ENCODE peak calls at places on chromosomes 5 and 9, in five cellular contexts. One of them, this sample, is unnamed.

GRCh38 chr5:53355316-53355715 is 125.1 kb upstream of the FST start:
- DNase-seq in GM10248: no peak
- DNase-seq in neural crest cell: no peak
- DNase-seq in ovary: no peak
- DNase-seq in A549: no peak
- DNase-seq in this sample: no peak

GRCh38 chr5:19928556-19929421 is 59.2 kb downstream of the CDH18 start:
- DNase-seq in GM10248: no peak
- DNase-seq in neural crest cell: no peak
- DNase-seq in ovary: no peak
- DNase-seq in A549: peak
- DNase-seq in this sample: no peak

GRCh38 chr5:7186818-7187217 is 209.1 kb upstream of the ADCY2 start:
- DNase-seq in GM10248: no peak
- DNase-seq in neural crest cell: no peak
- DNase-seq in ovary: no peak
- DNase-seq in A549: no peak
- DNase-seq in this sample: no peak

GRCh38 chr5:178228609-178229008 is 4.0 kb downstream of the PHYKPL start:
- DNase-seq in GM10248: no peak
- DNase-seq in neural crest cell: no peak
- DNase-seq in ovary: no peak
- DNase-seq in A549: no peak
- DNase-seq in this sample: no peak

GRCh38 chr9:135468866-135469521 is 10.6 kb upstream of the PPP1R26 start:
- DNase-seq in GM10248: no peak
- DNase-seq in neural crest cell: no peak
- DNase-seq in ovary: no peak
- DNase-seq in A549: no peak
- DNase-seq in this sample: no peak

GRCh38 chr5:159216454-159216853 is 7.1 kb upstream of the RNF145 start:
- DNase-seq in GM10248: no peak
- DNase-seq in neural crest cell: no peak
- DNase-seq in ovary: no peak
- DNase-seq in A549: no peak
- DNase-seq in this sample: no peak

GRCh38 chr5:138466900-138467710 is 1.8 kb downstream of the EGR1 start:
- DNase-seq in GM10248: no peak
- DNase-seq in neural crest cell: no peak
- DNase-seq in ovary: peak
- DNase-seq in A549: peak
- DNase-seq in this sample: no peak

GRCh38 chr9:29976981-29977380 is 2403.7 kb upstream of the C9orf72 start:
- DNase-seq in GM10248: no peak
- DNase-seq in neural crest cell: no peak
- DNase-seq in ovary: no peak
- DNase-seq in A549: no peak
- DNase-seq in this sample: no peak

GRCh38 chr5:82707741-82708140 is 369.5 kb downstream of the TMEM167A start:
- DNase-seq in GM10248: no peak
- DNase-seq in neural crest cell: no peak
- DNase-seq in ovary: no peak
- DNase-seq in A549: no peak
- DNase-seq in this sample: no peak

GRCh38 chr9:12698986-12699385 is 5.8 kb downstream of the TYRP1 start:
- DNase-seq in GM10248: no peak
- DNase-seq in neural crest cell: no peak
- DNase-seq in ovary: no peak
- DNase-seq in A549: no peak
- DNase-seq in this sample: no peak

GRCh38 chr5:169168288-169168687 is 132.7 kb downstream of the SLIT3 start:
- DNase-seq in GM10248: no peak
- DNase-seq in neural crest cell: no peak
- DNase-seq in ovary: no peak
- DNase-seq in A549: no peak
- DNase-seq in this sample: no peak

GRCh38 chr9:71518045-71518888 is 250.0 kb downstream of the CEMIP2 start:
- DNase-seq in GM10248: no peak
- DNase-seq in neural crest cell: no peak
- DNase-seq in ovary: no peak
- DNase-seq in A549: no peak
- DNase-seq in this sample: no peak

GRCh38 chr5:90037646-90038045 is 371.9 kb downstream of the CETN3 start:
- DNase-seq in GM10248: no peak
- DNase-seq in neural crest cell: no peak
- DNase-seq in ovary: no peak
- DNase-seq in A549: no peak
- DNase-seq in this sample: no peak

GRCh38 chr5:111685969-111686368 is 71.0 kb downstream of the NREP start:
- DNase-seq in GM10248: no peak
- DNase-seq in neural crest cell: no peak
- DNase-seq in ovary: no peak
- DNase-seq in A549: peak
- DNase-seq in this sample: no peak

GRCh38 chr5:120139039-120139438 is 325.1 kb upstream of the PRR16 start:
- DNase-seq in GM10248: no peak
- DNase-seq in neural crest cell: no peak
- DNase-seq in ovary: no peak
- DNase-seq in A549: peak
- DNase-seq in this sample: no peak

GRCh38 chr5:127875235-127876021 is 172.2 kb downstream of the CCDC192 start:
- DNase-seq in GM10248: peak
- DNase-seq in neural crest cell: peak
- DNase-seq in ovary: no peak
- DNase-seq in A549: peak
- DNase-seq in this sample: peak
- TF ChIP-seq CTCF in GM10248: peak
- TF ChIP-seq CTCF in neural crest cell: peak
- TF ChIP-seq CTCF in ovary: no peak
- TF ChIP-seq CTCF in A549: peak
- TF ChIP-seq CTCF in this sample: peak

DNA sequence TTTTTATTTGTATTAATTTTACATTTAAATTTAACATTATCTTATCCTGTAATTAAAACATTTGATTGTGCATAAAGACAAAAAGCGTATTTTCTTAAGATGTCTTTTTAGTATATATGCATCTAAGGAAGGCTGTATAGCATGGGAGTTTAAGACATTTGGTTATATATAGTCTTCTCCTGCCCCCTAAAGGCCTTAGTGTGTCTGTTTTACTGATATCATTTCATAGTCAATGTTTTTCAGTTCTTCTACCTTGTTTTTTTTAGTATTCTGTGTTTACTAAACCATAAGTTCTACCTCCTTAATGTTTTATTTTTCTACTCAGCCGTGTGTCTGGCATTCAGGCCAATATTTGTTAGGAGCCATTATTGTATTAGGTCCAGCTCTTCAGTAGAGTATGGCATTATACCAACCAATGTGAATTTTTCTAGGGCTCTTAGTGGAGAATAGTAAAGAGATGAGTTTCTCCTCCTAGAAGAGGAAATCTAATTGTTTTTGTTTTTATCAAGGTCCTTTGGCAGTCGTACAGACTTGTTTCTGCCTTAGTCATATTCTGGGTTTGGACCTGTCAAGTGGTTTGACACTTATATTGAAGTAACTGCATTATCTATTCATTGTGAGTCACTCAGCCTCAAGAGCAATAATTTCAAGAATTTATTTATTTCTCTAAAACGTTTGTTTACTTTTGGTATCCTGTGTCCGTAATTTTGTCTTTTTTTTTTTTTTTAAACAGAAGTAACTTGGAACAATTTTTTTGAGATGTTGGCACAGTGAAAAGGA is 74.8 kb downstream of the SLF1 start:
- DNase-seq in GM10248: no peak
- DNase-seq in neural crest cell: no peak
- DNase-seq in ovary: no peak
- DNase-seq in A549: peak
- DNase-seq in this sample: no peak
- TF ChIP-seq CTCF in GM10248: peak
- TF ChIP-seq CTCF in neural crest cell: peak
- TF ChIP-seq CTCF in ovary: no peak
- TF ChIP-seq CTCF in A549: peak
- TF ChIP-seq CTCF in this sample: peak

GRCh38 chr9:35664531-35665470 is at the start of gene ARHGEF39:
- DNase-seq in GM10248: peak
- DNase-seq in neural crest cell: peak
- DNase-seq in ovary: peak
- DNase-seq in A549: peak
- DNase-seq in this sample: peak
- TF ChIP-seq CTCF in GM10248: peak
- TF ChIP-seq CTCF in neural crest cell: peak
- TF ChIP-seq CTCF in ovary: no peak
- TF ChIP-seq CTCF in A549: peak
- TF ChIP-seq CTCF in this sample: peak

DNA sequence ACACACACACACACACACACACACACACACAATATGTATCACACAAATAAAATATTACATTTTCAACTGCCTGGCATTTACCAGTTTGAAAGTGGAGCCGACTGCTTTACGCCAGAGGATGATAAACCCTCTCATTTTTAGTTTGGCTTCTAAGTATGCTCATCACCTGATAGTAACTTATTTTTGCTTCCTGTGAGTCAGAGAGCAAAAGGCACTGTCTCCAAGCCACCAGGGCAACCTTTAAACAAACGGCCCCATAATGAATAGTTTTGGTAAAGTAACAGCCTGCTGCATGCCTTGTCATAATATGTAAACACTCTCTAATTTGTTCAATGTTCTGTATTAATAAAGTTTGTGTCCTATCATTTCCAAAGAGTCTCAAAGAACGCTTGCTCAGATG is 26.9 kb downstream of the KLF4 start:
- DNase-seq in GM10248: no peak
- DNase-seq in neural crest cell: no peak
- DNase-seq in ovary: no peak
- DNase-seq in A549: no peak
- DNase-seq in this sample: no peak
- TF ChIP-seq CTCF in GM10248: no peak
- TF ChIP-seq CTCF in neural crest cell: no peak
- TF ChIP-seq CTCF in ovary: no peak
- TF ChIP-seq CTCF in A549: no peak
- TF ChIP-seq CTCF in this sample: no peak

GRCh38 chr9:124595743-124596142 is 88.5 kb upstream of the NR5A1 start:
- DNase-seq in GM10248: no peak
- DNase-seq in neural crest cell: no peak
- DNase-seq in ovary: no peak
- DNase-seq in A549: peak
- DNase-seq in this sample: no peak

GRCh38 chr9:124593080-124594058 is 86.2 kb upstream of the NR5A1 start:
- DNase-seq in GM10248: no peak
- DNase-seq in neural crest cell: peak
- DNase-seq in ovary: no peak
- DNase-seq in A549: no peak
- DNase-seq in this sample: no peak

GRCh38 chr9:124594673-124595072 is 87.5 kb upstream of the NR5A1 start:
- DNase-seq in GM10248: no peak
- DNase-seq in neural crest cell: no peak
- DNase-seq in ovary: no peak
- DNase-seq in A549: no peak
- DNase-seq in this sample: no peak

GRCh38 chr9:124596172-124596839 is 89.1 kb upstream of the NR5A1 start:
- DNase-seq in GM10248: no peak
- DNase-seq in neural crest cell: no peak
- DNase-seq in ovary: no peak
- DNase-seq in A549: no peak
- DNase-seq in this sample: no peak

GRCh38 chr9:124594215-124594614 is 87.0 kb upstream of the NR5A1 start:
- DNase-seq in GM10248: no peak
- DNase-seq in neural crest cell: no peak
- DNase-seq in ovary: no peak
- DNase-seq in A549: no peak
- DNase-seq in this sample: no peak
- TF ChIP-seq CTCF in GM10248: no peak
- TF ChIP-seq CTCF in neural crest cell: no peak
- TF ChIP-seq CTCF in ovary: no peak
- TF ChIP-seq CTCF in A549: no peak
- TF ChIP-seq CTCF in this sample: no peak

GRCh38 chr5:146039420-146039819 is 66.0 kb downstream of the PLAC8L1 start:
- DNase-seq in GM10248: no peak
- DNase-seq in neural crest cell: no peak
- DNase-seq in ovary: no peak
- DNase-seq in A549: no peak
- DNase-seq in this sample: no peak

GRCh38 chr5:146043722-146044121 is 61.7 kb downstream of the PLAC8L1 start:
- DNase-seq in GM10248: no peak
- DNase-seq in neural crest cell: no peak
- DNase-seq in ovary: no peak
- DNase-seq in A549: no peak
- DNase-seq in this sample: no peak

GRCh38 chr5:146042628-146043279 is 62.6 kb downstream of the PLAC8L1 start:
- DNase-seq in GM10248: no peak
- DNase-seq in neural crest cell: no peak
- DNase-seq in ovary: no peak
- DNase-seq in A549: peak
- DNase-seq in this sample: no peak

GRCh38 chr5:146040559-146040958 is 64.8 kb downstream of the PLAC8L1 start:
- DNase-seq in GM10248: no peak
- DNase-seq in neural crest cell: no peak
- DNase-seq in ovary: no peak
- DNase-seq in A549: no peak
- DNase-seq in this sample: no peak

DNA sequence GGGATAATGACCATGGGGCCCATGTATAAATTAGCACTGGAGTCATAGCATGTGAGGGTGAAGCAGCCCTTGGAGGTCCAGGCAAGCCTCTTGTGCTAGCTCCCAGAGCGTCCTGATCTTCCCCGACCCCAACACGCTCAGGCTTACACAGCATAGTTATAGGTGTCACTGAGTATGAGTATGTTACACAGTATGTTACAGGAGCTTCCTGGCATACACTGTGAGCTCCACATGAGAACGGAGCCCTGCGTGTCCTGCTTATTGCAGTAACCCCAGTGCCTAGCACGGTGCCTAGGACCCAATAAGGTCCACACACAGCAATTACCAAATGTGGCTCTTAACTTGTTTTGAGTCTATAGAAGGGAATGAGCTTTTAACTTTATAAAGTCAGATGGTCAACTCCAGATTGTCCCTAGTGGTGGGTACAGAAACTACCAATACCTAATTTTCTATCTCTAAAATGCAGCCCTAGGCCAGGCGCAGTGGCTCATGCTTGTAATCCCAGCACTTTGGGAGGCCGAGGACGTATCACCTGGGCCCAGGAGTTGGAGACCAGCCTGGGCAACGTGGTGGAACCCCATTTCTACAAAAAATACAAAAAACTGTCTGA is 64.1 kb downstream of the PLAC8L1 start:
- DNase-seq in GM10248: no peak
- DNase-seq in neural crest cell: no peak
- DNase-seq in ovary: no peak
- DNase-seq in A549: peak
- DNase-seq in this sample: no peak
- TF ChIP-seq CTCF in GM10248: no peak
- TF ChIP-seq CTCF in neural crest cell: peak
- TF ChIP-seq CTCF in ovary: no peak
- TF ChIP-seq CTCF in A549: peak
- TF ChIP-seq CTCF in this sample: peak

This sample was measured in GM13977.